ENCODE peak calls at places on chromosome 9, in six cellular contexts. H, P, M, U, G and Z are unnamed samples.

GRCh38 chr9:83334320-83334719 is 203.9 kb downstream of the FRMD3 start:
- DNase-seq in H (peak), P (peak), M (peak), U (peak), G (peak), Z (peak)

GRCh38 chr9:111148994-111149759 is 110.9 kb upstream of the LPAR1 start:
- DNase-seq in H (peak), P (no peak), M (no peak), U (peak), G (no peak), Z (peak)

GRCh38 chr9:101465330-101465915 is 29.8 kb upstream of the ALDOB start:
- DNase-seq in H (peak), P (no peak), M (peak), U (peak), G (no peak), Z (peak)

GRCh38 chr9:89606049-89606481 is 1.3 kb downstream of the GADD45G start:
- DNase-seq in H (peak), P (peak), M (peak), U (peak), G (no peak), Z (peak)

GRCh38 chr9:133031496-133031911 is 707 bp downstream of the GTF3C5 start:
- DNase-seq in H (peak), P (no peak), M (no peak), U (no peak), G (no peak), Z (no peak)

GRCh38 chr9:115674091-115674490 is 479.5 kb upstream of the PAPPA start:
- DNase-seq in H (no peak), P (no peak), M (no peak), U (no peak), G (no peak), Z (no peak)

GRCh38 chr9:33506626-33507370 is 17.3 kb upstream of the ANKRD18B start:
- DNase-seq in H (peak), P (no peak), M (peak), U (peak), G (no peak), Z (no peak)

GRCh38 chr9:123138156-123138555 is 104.7 kb downstream of the GPR21 start:
- DNase-seq in H (no peak), P (no peak), M (no peak), U (no peak), G (no peak), Z (no peak)

GRCh38 chr9:31637861-31638260 is 746.6 kb upstream of the ACO1 start:
- DNase-seq in H (no peak), P (no peak), M (no peak), U (no peak), G (no peak), Z (no peak)

GRCh38 chr9:76107487-76107886 is 217.0 kb downstream of the PCSK5 start:
- DNase-seq in H (no peak), P (no peak), M (no peak), U (no peak), G (no peak), Z (no peak)

GRCh38 chr9:90539266-90539665 is 103.4 kb downstream of the DIRAS2 start:
- DNase-seq in H (no peak), P (no peak), M (no peak), U (no peak), G (no peak), Z (no peak)

GRCh38 chr9:22203371-22204138 is 194.4 kb upstream of the CDKN2B start:
- DNase-seq in H (no peak), P (no peak), M (no peak), U (no peak), G (no peak), Z (no peak)
- H3K4me3 ChIP-seq in H (no peak), P (no peak), M (no peak), U (no peak), G (no peak), Z (no peak)

GRCh38 chr9:127556871-127557270 is 55.2 kb upstream of the STXBP1 start:
- DNase-seq in H (no peak), P (no peak), M (no peak), U (no peak), G (no peak), Z (no peak)

GRCh38 chr9:127557998-127558546 is 54.0 kb upstream of the STXBP1 start:
- DNase-seq in H (no peak), P (no peak), M (no peak), U (no peak), G (no peak), Z (no peak)

GRCh38 chr9:127554966-127555829 is 56.9 kb upstream of the STXBP1 start:
- DNase-seq in H (no peak), P (no peak), M (peak), U (no peak), G (no peak), Z (no peak)

GRCh38 chr9:127557466-127557869 is 54.6 kb upstream of the STXBP1 start:
- DNase-seq in H (no peak), P (no peak), M (no peak), U (no peak), G (no peak), Z (peak)

GRCh38 chr9:127555830-127556820 is 56.0 kb upstream of the STXBP1 start:
- DNase-seq in H (peak), P (peak), M (peak), U (no peak), G (peak), Z (peak)
- TF ChIP-seq MYC in H (peak), P (peak), M (peak), U (no peak), G (no peak), Z (peak)

DNA sequence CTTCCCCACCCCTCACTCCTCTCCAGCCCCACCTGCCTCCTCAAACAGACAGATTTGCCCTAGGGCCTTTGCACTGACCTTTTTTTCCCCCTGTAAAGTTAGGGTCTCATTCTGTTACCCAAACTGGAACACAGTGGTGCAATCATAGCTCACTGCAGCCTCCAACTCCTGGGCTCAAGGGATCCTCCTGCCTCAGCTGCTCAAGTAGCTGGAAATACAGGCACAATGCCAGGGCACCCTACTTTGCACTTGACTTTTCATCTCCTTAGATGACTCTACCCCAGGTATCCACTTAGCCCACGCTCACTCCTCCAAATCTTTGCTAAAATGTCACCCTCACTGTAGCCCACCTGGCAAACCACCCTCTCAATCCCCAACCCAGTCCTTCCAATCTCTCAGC is 2.2 kb downstream of the DYNC2I2 start:
- DNase-seq in H (no peak), P (no peak), M (no peak), U (no peak), G (no peak), Z (no peak)
- TF ChIP-seq MAX in H (no peak), P (no peak), M (no peak), U (no peak), G (no peak), Z (no peak)

GRCh38 chr9:11088826-11089374 is 476.1 kb upstream of the PTPRD start:
- DNase-seq in H (no peak), P (no peak), M (no peak), U (no peak), G (no peak), Z (no peak)

GRCh38 chr9:11086561-11086960 is 473.8 kb upstream of the PTPRD start:
- DNase-seq in H (no peak), P (no peak), M (no peak), U (no peak), G (no peak), Z (no peak)
- H3K4me3 ChIP-seq in H (no peak), P (no peak), M (no peak), U (no peak), G (no peak), Z (no peak)

GRCh38 chr9:7150153-7150890 is 392.5 kb downstream of the KDM4C start:
- DNase-seq in H (no peak), P (no peak), M (no peak), U (no peak), G (no peak), Z (peak)
- TF ChIP-seq MYC in H (no peak), P (no peak), M (no peak), U (no peak), G (no peak), Z (no peak)